ENCODE peak calls at places on chromosomes 7 and 10, in six cellular contexts. H, M, B, F, D and C are unnamed samples. For H3K36me3, the result is how much of the 10 kb centered on the place peaks cover.

GRCh38 chr10:43342279-43343125 is 28.9 kb upstream of the FXYD4 start:
- DNase-seq in H (no peak), M (no peak), B (no peak), F (no peak), D (no peak), C (no peak)

GRCh38 chr10:16644146-16644545 is 122.5 kb upstream of the C1QL3 start:
- DNase-seq in H (no peak), M (no peak), B (no peak), F (no peak), D (no peak), C (no peak)

GRCh38 chr10:133349577-133350011 is 2.4 kb downstream of the PRAP1 start:
- DNase-seq in H (no peak), M (no peak), B (no peak), F (peak), D (no peak), C (no peak)

GRCh38 chr10:113557389-113558321 is 4.8 kb downstream of the HABP2 start:
- DNase-seq in H (peak), M (no peak), B (no peak), F (no peak), D (peak), C (peak)

GRCh38 chr10:32103721-32104120 is 47.5 kb upstream of the KIF5B start:
- DNase-seq in H (no peak), M (no peak), B (no peak), F (no peak), D (no peak), C (no peak)

GRCh38 chr7:28981282-28981555 is 23.1 kb upstream of the TRIL start:
- DNase-seq in H (no peak), M (no peak), B (no peak), F (no peak), D (no peak), C (no peak)

GRCh38 chr7:135035252-135035651 is 48.9 kb downstream of the AGBL3 start:
- DNase-seq in H (no peak), M (no peak), B (no peak), F (no peak), D (no peak), C (no peak)

GRCh38 chr10:96614515-96614914 is 27.7 kb upstream of the TM9SF3 start:
- DNase-seq in H (no peak), M (no peak), B (no peak), F (no peak), D (no peak), C (peak)

GRCh38 chr7:87328281-87328680 is 17.2 kb upstream of the CROT start:
- DNase-seq in H (no peak), M (no peak), B (no peak), F (no peak), D (no peak), C (peak)

GRCh38 chr10:122515588-122516231 is 44.8 kb upstream of the DMBT1 start:
- DNase-seq in H (no peak), M (no peak), B (no peak), F (peak), D (no peak), C (peak)

GRCh38 chr10:77416327-77417135 is 221.1 kb downstream of the KCNMA1 start:
- DNase-seq in H (no peak), M (no peak), B (no peak), F (no peak), D (no peak), C (peak)

GRCh38 chr10:10865303-10865702 is 152.4 kb upstream of the CELF2 start:
- DNase-seq in H (no peak), M (no peak), B (no peak), F (no peak), D (no peak), C (no peak)

GRCh38 chr10:112985701-112986510 is 35.9 kb downstream of the TCF7L2 start:
- DNase-seq in H (no peak), M (peak), B (no peak), F (no peak), D (no peak), C (no peak)

GRCh38 chr7:66454600-66455225 is 174.0 kb upstream of the KCTD7 start:
- DNase-seq in H (no peak), M (no peak), B (no peak), F (no peak), D (no peak), C (no peak)

GRCh38 chr10:89516149-89516832 is 19.1 kb downstream of the SLC16A12 start:
- DNase-seq in H (no peak), M (peak), B (peak), F (peak), D (no peak), C (peak)

GRCh38 chr7:78620931-78621330 is 822.4 kb downstream of the PHTF2 start:
- DNase-seq in H (no peak), M (no peak), B (no peak), F (no peak), D (no peak), C (peak)

GRCh38 chr10:102863660-102864059 is 5.6 kb upstream of the AS3MT start:
- DNase-seq in H (peak), M (no peak), B (no peak), F (no peak), D (no peak), C (no peak)

GRCh38 chr7:3200504-3200903 is 100.5 kb upstream of the SDK1 start:
- DNase-seq in H (no peak), M (no peak), B (no peak), F (no peak), D (no peak), C (peak)

GRCh38 chr7:31192996-31193395 is 140.9 kb downstream of the ADCYAP1R1 start:
- DNase-seq in H (peak), M (no peak), B (no peak), F (peak), D (peak), C (peak)

GRCh38 chr7:5230272-5231067 is 40.4 kb downstream of the WIPI2 start:
- DNase-seq in H (no peak), M (no peak), B (no peak), F (no peak), D (no peak), C (no peak)

GRCh38 chr7:101854084-101854865 is 36.8 kb downstream of the CUX1 start:
- DNase-seq in H (no peak), M (no peak), B (no peak), F (no peak), D (no peak), C (no peak)

GRCh38 chr10:61705022-61705675 is 42.4 kb downstream of the CABCOCO1 start:
- DNase-seq in H (no peak), M (no peak), B (no peak), F (no peak), D (no peak), C (no peak)

GRCh38 chr7:80548790-80549530 is 37.1 kb upstream of the GNAT3 start:
- DNase-seq in H (no peak), M (no peak), B (no peak), F (no peak), D (no peak), C (no peak)

GRCh38 chr7:84100866-84101265 is 93.7 kb downstream of the SEMA3A start:
- DNase-seq in H (no peak), M (no peak), B (no peak), F (no peak), D (no peak), C (no peak)

GRCh38 chr10:9895406-9895805 is 1122.3 kb upstream of the CELF2 start:
- DNase-seq in H (no peak), M (no peak), B (no peak), F (no peak), D (no peak), C (peak)

GRCh38 chr7:137992738-137993394 is 9.0 kb downstream of the CREB3L2 start:
- DNase-seq in H (no peak), M (peak), B (peak), F (peak), D (no peak), C (no peak)

GRCh38 chr7:139873593-139874374 is 44.7 kb downstream of the TBXAS1 start:
- DNase-seq in H (no peak), M (no peak), B (no peak), F (no peak), D (no peak), C (no peak)

GRCh38 chr10:95485445-95485844 is 75.7 kb downstream of the SORBS1 start:
- DNase-seq in H (no peak), M (peak), B (no peak), F (no peak), D (no peak), C (no peak)

DNA sequence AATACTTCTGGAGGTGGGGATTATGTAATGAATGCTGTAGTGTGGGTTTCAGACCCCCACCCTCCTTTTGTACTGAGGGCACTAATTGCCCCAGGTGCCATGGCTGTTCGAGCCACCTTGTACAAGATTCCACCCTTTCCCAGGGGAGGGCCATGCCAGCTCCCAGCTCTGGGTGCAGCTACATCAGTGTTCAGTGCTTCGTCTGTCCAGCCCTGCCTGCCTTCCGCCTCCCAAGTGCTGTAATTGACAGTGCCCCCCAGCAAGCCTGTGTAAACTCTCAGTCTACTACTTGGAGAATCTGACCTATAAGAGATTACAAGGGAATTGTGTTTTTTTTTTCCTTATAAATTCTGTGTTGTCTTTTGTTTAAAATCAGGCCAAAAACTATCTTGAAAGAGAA is 33.0 kb downstream of the GTF2I start:
- DNase-seq in H (no peak), M (no peak), B (no peak), F (no peak), D (no peak), C (no peak)
- H3K36me3 ChIP-seq in H (under half), M (under half), B (half or more), F (half or more), D (half or more), C (half or more)

GRCh38 chr7:158887594-158887993 is 31.2 kb downstream of the DYNC2I1 start:
- DNase-seq in H (no peak), M (no peak), B (no peak), F (no peak), D (no peak), C (no peak)

GRCh38 chr7:158894825-158895224 is 38.5 kb downstream of the DYNC2I1 start:
- DNase-seq in H (no peak), M (no peak), B (no peak), F (no peak), D (no peak), C (no peak)

GRCh38 chr7:158891922-158892321 is 35.6 kb downstream of the DYNC2I1 start:
- DNase-seq in H (no peak), M (no peak), B (no peak), F (no peak), D (no peak), C (no peak)
- H3K36me3 ChIP-seq in H (under half), M (under half), B (half or more), F (half or more), D (under half), C (under half)

DNA sequence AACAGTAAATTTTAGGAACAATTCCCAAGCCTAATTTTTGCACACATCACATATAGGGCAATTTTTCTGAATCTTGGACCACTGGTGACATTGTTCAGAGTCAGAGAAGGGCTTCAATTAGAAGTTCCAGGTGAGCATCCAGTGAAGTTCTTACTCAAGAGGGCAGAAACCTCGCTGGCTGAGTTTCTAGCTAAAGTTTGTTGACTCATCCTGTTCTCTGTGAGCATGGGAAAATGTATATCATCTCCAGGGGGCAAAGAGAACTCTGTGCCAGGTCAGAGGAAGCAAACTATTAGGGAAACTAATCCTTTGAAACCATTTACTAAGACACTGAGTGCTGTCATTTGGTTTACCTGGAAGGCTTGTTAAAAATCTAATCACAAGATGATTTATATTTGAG is 695.6 kb upstream of the IGFBP3 start:
- DNase-seq in H (no peak), M (no peak), B (no peak), F (no peak), D (no peak), C (no peak)
- H3K36me3 ChIP-seq in H (under half), M (under half), B (under half), F (under half), D (under half), C (under half)

GRCh38 chr10:79391231-79392019 is 44.2 kb downstream of the PPIF start:
- DNase-seq in H (no peak), M (peak), B (peak), F (peak), D (no peak), C (no peak)
- H3K36me3 ChIP-seq in H (under half), M (under half), B (half or more), F (under half), D (under half), C (half or more)

DNA sequence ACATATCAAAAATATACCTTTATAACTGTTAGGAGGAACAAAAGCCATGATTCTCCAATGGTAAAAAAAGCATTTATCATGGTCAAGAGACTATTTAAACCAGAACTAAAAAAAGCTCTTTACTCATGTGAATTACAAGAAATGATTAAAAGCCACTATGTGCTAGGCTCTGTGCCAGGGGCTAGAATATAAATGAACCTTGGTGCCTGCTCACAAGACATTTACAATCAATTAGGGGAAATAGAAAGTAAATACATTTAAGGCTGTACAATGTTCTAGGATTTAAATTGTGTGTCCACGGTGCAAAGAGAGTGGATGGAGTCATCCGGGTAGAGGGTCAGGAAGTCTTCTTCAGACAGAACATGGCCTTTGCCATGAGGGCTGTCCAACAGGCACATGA is 320.0 kb downstream of the ELMO1 start:
- DNase-seq in H (peak), M (no peak), B (no peak), F (no peak), D (no peak), C (no peak)
- H3K36me3 ChIP-seq in H (under half), M (under half), B (under half), F (under half), D (under half), C (under half)

GRCh38 chr7:18647602-18648001 is 152.1 kb downstream of the HDAC9 start:
- DNase-seq in H (no peak), M (no peak), B (no peak), F (no peak), D (no peak), C (no peak)
- H3K36me3 ChIP-seq in H (under half), M (under half), B (under half), F (under half), D (under half), C (under half)

GRCh38 chr10:125107166-125107949 is 53.0 kb downstream of the CTBP2 start:
- DNase-seq in H (no peak), M (no peak), B (no peak), F (no peak), D (no peak), C (no peak)
- H3K36me3 ChIP-seq in H (under half), M (under half), B (half or more), F (under half), D (under half), C (under half)

GRCh38 chr7:76054129-76055120 is 6.5 kb downstream of the MDH2 start:
- DNase-seq in H (no peak), M (no peak), B (no peak), F (no peak), D (no peak), C (no peak)
- H3K36me3 ChIP-seq in H (under half), M (under half), B (half or more), F (half or more), D (half or more), C (half or more)